ENCODE peak calls at places on chromosomes 4 and X, in ten cellular contexts. One of them, this sample, is unnamed.

GRCh38 chr4:8440491-8441311 is at the start of the genes ACOX3 and TRMT44:
- DNase-seq in chondrocyte: no peak
- DNase-seq in AG09309: peak
- DNase-seq in BJ: peak
- DNase-seq in fibroblast of pulmonary artery: peak
- DNase-seq in cardiac fibroblast: peak
- DNase-seq in heart right ventricle: peak
- DNase-seq in progenitor cell of endocrine pancreas: peak
- DNase-seq in GM13977: peak
- DNase-seq in endothelial cell: peak
- DNase-seq in this sample: peak

GRCh38 chr4:30718889-30719252 is 1.3 kb upstream of the PCDH7 start:
- DNase-seq in chondrocyte: no peak
- DNase-seq in AG09309: no peak
- DNase-seq in BJ: no peak
- DNase-seq in fibroblast of pulmonary artery: peak
- DNase-seq in cardiac fibroblast: peak
- DNase-seq in heart right ventricle: peak
- DNase-seq in progenitor cell of endocrine pancreas: no peak
- DNase-seq in GM13977: peak
- DNase-seq in endothelial cell: peak
- DNase-seq in this sample: no peak

GRCh38 chr4:113026556-113026955 is 22.9 kb upstream of the ANK2 start:
- DNase-seq in chondrocyte: no peak
- DNase-seq in AG09309: no peak
- DNase-seq in BJ: no peak
- DNase-seq in fibroblast of pulmonary artery: peak
- DNase-seq in cardiac fibroblast: peak
- DNase-seq in heart right ventricle: no peak
- DNase-seq in progenitor cell of endocrine pancreas: no peak
- DNase-seq in GM13977: no peak
- DNase-seq in endothelial cell: no peak
- DNase-seq in this sample: no peak

GRCh38 chr4:166657261-166657660 is 577.0 kb downstream of the SPOCK3 start:
- DNase-seq in chondrocyte: no peak
- DNase-seq in AG09309: no peak
- DNase-seq in BJ: no peak
- DNase-seq in fibroblast of pulmonary artery: peak
- DNase-seq in cardiac fibroblast: peak
- DNase-seq in heart right ventricle: no peak
- DNase-seq in progenitor cell of endocrine pancreas: no peak
- DNase-seq in GM13977: no peak
- DNase-seq in endothelial cell: no peak
- DNase-seq in this sample: no peak

GRCh38 chr4:162163892-162164759 is at the start of gene FSTL5:
- DNase-seq in chondrocyte: no peak
- DNase-seq in AG09309: no peak
- DNase-seq in BJ: no peak
- DNase-seq in fibroblast of pulmonary artery: peak
- DNase-seq in cardiac fibroblast: peak
- DNase-seq in heart right ventricle: peak
- DNase-seq in progenitor cell of endocrine pancreas: peak
- DNase-seq in GM13977: peak
- DNase-seq in endothelial cell: peak
- DNase-seq in this sample: peak

GRCh38 chr4:77564231-77564630 is 41.4 kb upstream of the CXCL13 start:
- DNase-seq in chondrocyte: no peak
- DNase-seq in AG09309: no peak
- DNase-seq in BJ: no peak
- DNase-seq in fibroblast of pulmonary artery: peak
- DNase-seq in cardiac fibroblast: peak
- DNase-seq in heart right ventricle: no peak
- DNase-seq in progenitor cell of endocrine pancreas: no peak
- DNase-seq in GM13977: no peak
- DNase-seq in endothelial cell: no peak
- DNase-seq in this sample: no peak

GRCh38 chr4:78145622-78146021 is 88.5 kb downstream of the FRAS1 start:
- DNase-seq in chondrocyte: no peak
- DNase-seq in AG09309: no peak
- DNase-seq in BJ: no peak
- DNase-seq in fibroblast of pulmonary artery: no peak
- DNase-seq in cardiac fibroblast: no peak
- DNase-seq in heart right ventricle: peak
- DNase-seq in progenitor cell of endocrine pancreas: no peak
- DNase-seq in GM13977: no peak
- DNase-seq in endothelial cell: no peak
- DNase-seq in this sample: no peak

GRCh38 chr4:73127839-73128448 is 58.4 kb upstream of the COX18 start:
- DNase-seq in chondrocyte: no peak
- DNase-seq in AG09309: no peak
- DNase-seq in BJ: no peak
- DNase-seq in fibroblast of pulmonary artery: peak
- DNase-seq in cardiac fibroblast: peak
- DNase-seq in heart right ventricle: no peak
- DNase-seq in progenitor cell of endocrine pancreas: no peak
- DNase-seq in GM13977: peak
- DNase-seq in endothelial cell: no peak
- DNase-seq in this sample: peak

GRCh38 chr4:142567199-142567598 is 278.9 kb downstream of the INPP4B start:
- DNase-seq in chondrocyte: no peak
- DNase-seq in AG09309: no peak
- DNase-seq in BJ: no peak
- DNase-seq in fibroblast of pulmonary artery: no peak
- DNase-seq in cardiac fibroblast: no peak
- DNase-seq in heart right ventricle: no peak
- DNase-seq in progenitor cell of endocrine pancreas: no peak
- DNase-seq in GM13977: no peak
- DNase-seq in endothelial cell: no peak
- DNase-seq in this sample: peak

GRCh38 chrX:45710081-45710801 is 509.6 kb upstream of the DIPK2B start:
- DNase-seq in chondrocyte: no peak
- DNase-seq in AG09309: peak
- DNase-seq in BJ: peak
- DNase-seq in fibroblast of pulmonary artery: peak
- DNase-seq in cardiac fibroblast: peak
- DNase-seq in heart right ventricle: no peak
- DNase-seq in progenitor cell of endocrine pancreas: no peak
- DNase-seq in GM13977: peak
- DNase-seq in endothelial cell: no peak
- DNase-seq in this sample: peak

GRCh38 chr4:180840142-180840541 is 1403.1 kb upstream of the TENM3 start:
- DNase-seq in chondrocyte: no peak
- DNase-seq in AG09309: no peak
- DNase-seq in BJ: no peak
- DNase-seq in fibroblast of pulmonary artery: no peak
- DNase-seq in cardiac fibroblast: no peak
- DNase-seq in heart right ventricle: no peak
- DNase-seq in progenitor cell of endocrine pancreas: no peak
- DNase-seq in GM13977: no peak
- DNase-seq in endothelial cell: no peak
- DNase-seq in this sample: no peak
- TF ChIP-seq CTCF in chondrocyte: peak
- TF ChIP-seq CTCF in AG09309: no peak
- TF ChIP-seq CTCF in BJ: no peak
- TF ChIP-seq CTCF in fibroblast of pulmonary artery: no peak
- TF ChIP-seq CTCF in cardiac fibroblast: no peak
- TF ChIP-seq CTCF in heart right ventricle: no peak
- TF ChIP-seq CTCF in progenitor cell of endocrine pancreas: peak
- TF ChIP-seq CTCF in GM13977: no peak
- TF ChIP-seq CTCF in endothelial cell: no peak
- TF ChIP-seq CTCF in this sample: no peak

GRCh38 chrX:120769576-120770341 is 105.9 kb downstream of the CT47B1 start:
- DNase-seq in chondrocyte: no peak
- DNase-seq in AG09309: peak
- DNase-seq in BJ: peak
- DNase-seq in fibroblast of pulmonary artery: peak
- DNase-seq in cardiac fibroblast: peak
- DNase-seq in heart right ventricle: peak
- DNase-seq in progenitor cell of endocrine pancreas: no peak
- DNase-seq in GM13977: peak
- DNase-seq in endothelial cell: no peak
- DNase-seq in this sample: peak
- TF ChIP-seq CTCF in chondrocyte: peak
- TF ChIP-seq CTCF in AG09309: peak
- TF ChIP-seq CTCF in BJ: peak
- TF ChIP-seq CTCF in fibroblast of pulmonary artery: peak
- TF ChIP-seq CTCF in cardiac fibroblast: peak
- TF ChIP-seq CTCF in heart right ventricle: peak
- TF ChIP-seq CTCF in progenitor cell of endocrine pancreas: peak
- TF ChIP-seq CTCF in GM13977: peak
- TF ChIP-seq CTCF in endothelial cell: no peak
- TF ChIP-seq CTCF in this sample: no peak

GRCh38 chrX:140034916-140035315 is 69.6 kb upstream of the CXorf66 start:
- DNase-seq in chondrocyte: no peak
- DNase-seq in AG09309: no peak
- DNase-seq in BJ: no peak
- DNase-seq in fibroblast of pulmonary artery: peak
- DNase-seq in cardiac fibroblast: no peak
- DNase-seq in heart right ventricle: no peak
- DNase-seq in progenitor cell of endocrine pancreas: no peak
- DNase-seq in GM13977: peak
- DNase-seq in endothelial cell: no peak
- DNase-seq in this sample: no peak
- TF ChIP-seq CTCF in chondrocyte: peak
- TF ChIP-seq CTCF in AG09309: no peak
- TF ChIP-seq CTCF in BJ: peak
- TF ChIP-seq CTCF in fibroblast of pulmonary artery: peak
- TF ChIP-seq CTCF in cardiac fibroblast: no peak
- TF ChIP-seq CTCF in heart right ventricle: no peak
- TF ChIP-seq CTCF in progenitor cell of endocrine pancreas: peak
- TF ChIP-seq CTCF in GM13977: peak
- TF ChIP-seq CTCF in endothelial cell: peak
- TF ChIP-seq CTCF in this sample: no peak

GRCh38 chrX:16429391-16429790 is 220.6 kb upstream of the S100G start:
- DNase-seq in chondrocyte: no peak
- DNase-seq in AG09309: no peak
- DNase-seq in BJ: no peak
- DNase-seq in fibroblast of pulmonary artery: peak
- DNase-seq in cardiac fibroblast: no peak
- DNase-seq in heart right ventricle: no peak
- DNase-seq in progenitor cell of endocrine pancreas: no peak
- DNase-seq in GM13977: no peak
- DNase-seq in endothelial cell: no peak
- DNase-seq in this sample: no peak
- TF ChIP-seq CTCF in chondrocyte: no peak
- TF ChIP-seq CTCF in AG09309: no peak
- TF ChIP-seq CTCF in BJ: no peak
- TF ChIP-seq CTCF in fibroblast of pulmonary artery: no peak
- TF ChIP-seq CTCF in cardiac fibroblast: no peak
- TF ChIP-seq CTCF in heart right ventricle: no peak
- TF ChIP-seq CTCF in progenitor cell of endocrine pancreas: no peak
- TF ChIP-seq CTCF in GM13977: no peak
- TF ChIP-seq CTCF in endothelial cell: no peak
- TF ChIP-seq CTCF in this sample: no peak

GRCh38 chr4:180960758-180961401 is 1282.3 kb upstream of the TENM3 start:
- DNase-seq in chondrocyte: no peak
- DNase-seq in AG09309: no peak
- DNase-seq in BJ: no peak
- DNase-seq in fibroblast of pulmonary artery: no peak
- DNase-seq in cardiac fibroblast: no peak
- DNase-seq in heart right ventricle: no peak
- DNase-seq in progenitor cell of endocrine pancreas: no peak
- DNase-seq in GM13977: no peak
- DNase-seq in endothelial cell: no peak
- DNase-seq in this sample: no peak
- TF ChIP-seq CTCF in chondrocyte: peak
- TF ChIP-seq CTCF in AG09309: peak
- TF ChIP-seq CTCF in BJ: no peak
- TF ChIP-seq CTCF in fibroblast of pulmonary artery: no peak
- TF ChIP-seq CTCF in cardiac fibroblast: no peak
- TF ChIP-seq CTCF in heart right ventricle: no peak
- TF ChIP-seq CTCF in progenitor cell of endocrine pancreas: no peak
- TF ChIP-seq CTCF in GM13977: no peak
- TF ChIP-seq CTCF in endothelial cell: no peak
- TF ChIP-seq CTCF in this sample: no peak

DNA sequence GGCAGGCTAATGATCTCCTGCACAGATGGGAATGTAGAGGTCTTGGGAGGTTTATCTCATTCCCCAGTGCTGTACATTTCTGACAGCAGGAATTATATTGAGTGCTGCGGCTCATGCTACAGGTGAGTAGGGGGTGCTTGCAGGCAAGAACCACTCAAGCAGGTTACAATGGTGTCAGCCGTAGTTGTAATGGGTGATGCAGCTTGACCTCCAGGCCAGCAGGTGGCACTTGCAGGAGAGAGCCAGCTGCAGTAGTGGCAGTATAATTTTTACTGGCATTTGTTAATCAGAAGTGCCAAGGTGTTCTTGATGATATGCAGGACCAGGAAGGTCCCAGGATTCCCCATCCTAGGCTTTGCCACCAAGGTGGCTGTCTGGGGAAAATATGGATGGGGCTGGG is 759.6 kb upstream of the NDST4 start:
- DNase-seq in chondrocyte: no peak
- DNase-seq in AG09309: no peak
- DNase-seq in BJ: no peak
- DNase-seq in fibroblast of pulmonary artery: no peak
- DNase-seq in cardiac fibroblast: no peak
- DNase-seq in heart right ventricle: no peak
- DNase-seq in progenitor cell of endocrine pancreas: no peak
- DNase-seq in GM13977: no peak
- DNase-seq in endothelial cell: no peak
- DNase-seq in this sample: no peak
- TF ChIP-seq CTCF in chondrocyte: no peak
- TF ChIP-seq CTCF in AG09309: no peak
- TF ChIP-seq CTCF in BJ: no peak
- TF ChIP-seq CTCF in fibroblast of pulmonary artery: no peak
- TF ChIP-seq CTCF in cardiac fibroblast: no peak
- TF ChIP-seq CTCF in heart right ventricle: no peak
- TF ChIP-seq CTCF in progenitor cell of endocrine pancreas: no peak
- TF ChIP-seq CTCF in GM13977: peak
- TF ChIP-seq CTCF in endothelial cell: no peak
- TF ChIP-seq CTCF in this sample: no peak

GRCh38 chr4:10893417-10893816 is 208.8 kb upstream of the CLNK start:
- DNase-seq in chondrocyte: no peak
- DNase-seq in AG09309: no peak
- DNase-seq in BJ: no peak
- DNase-seq in fibroblast of pulmonary artery: no peak
- DNase-seq in cardiac fibroblast: no peak
- DNase-seq in heart right ventricle: no peak
- DNase-seq in progenitor cell of endocrine pancreas: no peak
- DNase-seq in GM13977: peak
- DNase-seq in endothelial cell: no peak
- DNase-seq in this sample: peak
- TF ChIP-seq CTCF in chondrocyte: peak
- TF ChIP-seq CTCF in AG09309: no peak
- TF ChIP-seq CTCF in BJ: no peak
- TF ChIP-seq CTCF in fibroblast of pulmonary artery: peak
- TF ChIP-seq CTCF in cardiac fibroblast: peak
- TF ChIP-seq CTCF in heart right ventricle: peak
- TF ChIP-seq CTCF in progenitor cell of endocrine pancreas: peak
- TF ChIP-seq CTCF in GM13977: peak
- TF ChIP-seq CTCF in endothelial cell: no peak
- TF ChIP-seq CTCF in this sample: no peak

DNA sequence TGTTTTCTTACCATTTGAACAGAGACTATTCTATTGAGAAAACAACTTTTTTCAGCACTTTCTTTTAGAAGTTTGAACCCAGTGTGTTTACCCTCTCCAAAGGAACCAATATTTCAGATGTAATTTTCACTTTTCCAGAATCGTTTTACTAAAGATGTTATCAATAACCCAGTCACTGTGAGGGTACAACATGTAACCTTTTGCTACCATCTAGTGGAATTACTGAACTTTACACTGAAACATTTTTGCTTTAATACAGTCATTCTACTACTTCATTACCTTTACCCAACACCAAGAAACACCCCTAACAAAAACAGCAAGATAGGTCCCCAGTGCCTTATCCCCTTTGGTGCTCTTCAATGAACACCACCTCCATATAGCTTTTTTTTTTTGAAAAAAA is 33.1 kb upstream of the PRDX4 start:
- DNase-seq in chondrocyte: no peak
- DNase-seq in AG09309: no peak
- DNase-seq in BJ: no peak
- DNase-seq in fibroblast of pulmonary artery: peak
- DNase-seq in cardiac fibroblast: peak
- DNase-seq in heart right ventricle: no peak
- DNase-seq in progenitor cell of endocrine pancreas: no peak
- DNase-seq in GM13977: no peak
- DNase-seq in endothelial cell: no peak
- DNase-seq in this sample: no peak
- TF ChIP-seq CTCF in chondrocyte: peak
- TF ChIP-seq CTCF in AG09309: no peak
- TF ChIP-seq CTCF in BJ: no peak
- TF ChIP-seq CTCF in fibroblast of pulmonary artery: peak
- TF ChIP-seq CTCF in cardiac fibroblast: no peak
- TF ChIP-seq CTCF in heart right ventricle: no peak
- TF ChIP-seq CTCF in progenitor cell of endocrine pancreas: peak
- TF ChIP-seq CTCF in GM13977: peak
- TF ChIP-seq CTCF in endothelial cell: no peak
- TF ChIP-seq CTCF in this sample: no peak

This sample was measured in Calu3.